ENCODE peak calls at places on chromosomes 16 and 17, in eight cellular contexts. D is PC-3; V is hepatocyte; B is CD4-positive, CD25-positive, alpha-beta regulatory T cell; X is esophagus squamous epithelium; K is IMR-90; S is CD8-positive, alpha-beta memory T cell; O is tibial artery. G is an unnamed sample.

GRCh38 chr16:2986623-2987188 is 6.5 kb upstream of the PKMYT1 start:
- DNase-seq in D (no peak), V (no peak), B (no peak), X (no peak), K (no peak), S (no peak), O (no peak), G (no peak)

GRCh38 chr16:10514369-10515055 is 65.9 kb downstream of the EMP2 start:
- DNase-seq in D (peak; percentile 69), V (peak; percentile 76), B (peak; percentile 26), X (no peak), K (peak; percentile 70), S (peak; percentile 35), O (peak; percentile 38), G (peak; percentile 85)

GRCh38 chr16:7440886-7441400 is 108.3 kb downstream of the RBFOX1 start:
- DNase-seq in D (no peak), V (no peak), B (no peak), X (no peak), K (no peak), S (no peak), O (no peak), G (no peak)

GRCh38 chr16:66585477-66586239 is 6.4 kb downstream of the CMTM2 start:
- DNase-seq in D (no peak), V (no peak), B (no peak), X (no peak), K (no peak), S (no peak), O (no peak), G (no peak)

GRCh38 chr17:40317345-40317873 is 8.4 kb downstream of the RARA start:
- DNase-seq in D (peak; percentile 61), V (peak; percentile 74), B (peak; percentile 44), X (no peak), K (peak; percentile 70), S (peak; percentile 45), O (no peak), G (peak; percentile 82)

GRCh38 chr16:12271006-12271405 is 294.5 kb downstream of the SNX29 start:
- DNase-seq in D (peak; percentile 56), V (peak; percentile 18), B (no peak), X (no peak), K (peak; percentile 32), S (no peak), O (no peak), G (peak; percentile 47)

GRCh38 chr17:49928826-49929475 is 40.0 kb upstream of the DLX4 start:
- DNase-seq in D (peak; percentile 54), V (no peak), B (no peak), X (no peak), K (peak; percentile 17), S (no peak), O (no peak), G (no peak)

GRCh38 chr16:77833906-77834599 is 45.7 kb downstream of the VAT1L start:
- DNase-seq in D (no peak), V (no peak), B (no peak), X (no peak), K (peak; percentile 89), S (no peak), O (no peak), G (no peak)

GRCh38 chr17:55067697-55068439 is 99.3 kb downstream of the STXBP4 start:
- DNase-seq in D (peak; percentile 48), V (no peak), B (no peak), X (no peak), K (peak; percentile 50), S (no peak), O (no peak), G (no peak)

GRCh38 chr16:67399218-67399733 is 6.0 kb upstream of the TPPP3 start:
- DNase-seq in D (peak; percentile 17), V (peak; percentile 72), B (no peak), X (no peak), K (no peak), S (peak; percentile 20), O (no peak), G (peak; percentile 87)

GRCh38 chr16:50244504-50245416 is 21.6 kb upstream of the ADCY7 start:
- DNase-seq in D (peak; percentile 59), V (no peak), B (no peak), X (no peak), K (no peak), S (no peak), O (no peak), G (peak; percentile 31)
- H3K4me3 ChIP-seq in D (peak overlapping the region; percentile 84), V (peak overlapping the region; percentile 37), B (peak overlapping the region; percentile 2), X (peak overlapping the region; percentile 83), K (no peak overlapping the region), S (peak overlapping the region; percentile 47), O (peak overlapping the region; percentile 76), G (no peak overlapping the region)

GRCh38 chr16:21952040-21952792 is 945 bp upstream of the UQCRC2 start:
- DNase-seq in D (peak; percentile 62), V (peak; percentile 89), B (peak; percentile 75), X (no peak), K (peak; percentile 61), S (peak; percentile 73), O (peak; percentile 49), G (peak; percentile 91)

GRCh38 chr16:21950782-21951521 is 2.2 kb upstream of the UQCRC2 start:
- DNase-seq in D (peak; percentile 47), V (peak; percentile 20), B (no peak), X (no peak), K (peak; percentile 37), S (no peak), O (no peak), G (peak; percentile 68)

GRCh38 chr16:21952793-21953540 is at the start of gene UQCRC2:
- DNase-seq in D (peak; percentile 86), V (peak; percentile 96), B (peak; percentile 85), X (peak; percentile 37), K (peak; percentile 93), S (peak; percentile 85), O (peak; percentile 87), G (peak; percentile 96)

GRCh38 chr16:21949713-21950260 is 3.4 kb upstream of the UQCRC2 start:
- DNase-seq in D (no peak), V (no peak), B (no peak), X (no peak), K (no peak), S (no peak), O (no peak), G (no peak)

DNA sequence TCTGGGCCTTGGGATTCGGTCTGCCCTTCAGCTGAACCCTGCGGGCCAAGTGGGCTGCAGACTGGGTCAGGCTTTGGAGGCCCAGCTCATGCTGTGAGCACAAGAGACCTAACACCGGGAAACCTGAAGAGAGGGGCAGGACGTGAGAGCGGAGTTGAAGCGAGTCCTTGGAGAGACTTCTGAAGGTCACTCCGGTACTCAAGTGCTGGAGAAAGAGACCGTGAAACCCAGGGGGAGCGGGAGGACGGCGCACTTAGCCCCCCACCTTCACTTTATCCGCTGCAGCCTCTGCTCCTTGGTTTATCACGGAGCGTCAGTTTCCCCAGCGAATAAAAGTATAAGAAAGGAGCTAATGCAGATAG is 361 bp downstream of the UQCRC2 start:
- DNase-seq in D (no peak), V (no peak), B (no peak), X (no peak), K (no peak), S (no peak), O (no peak), G (no peak)
- H3K4me3 ChIP-seq in D (peak overlapping the region; percentile 96), V (peak overlapping the region; percentile 71), B (peak overlapping the region; percentile 98), X (peak overlapping the region; percentile 84), K (peak overlapping the region; percentile 73), S (peak overlapping the region; percentile 99), O (peak overlapping the region; percentile 94), G (peak overlapping the region; percentile 93)

GRCh38 chr17:1182831-1183578 is 3.2 kb upstream of the ABR start:
- DNase-seq in D (no peak), V (no peak), B (no peak), X (no peak), K (no peak), S (no peak), O (no peak), G (peak; percentile 91)

GRCh38 chr17:1180434-1180742 is 607 bp upstream of the ABR start:
- DNase-seq in D (no peak), V (no peak), B (no peak), X (no peak), K (no peak), S (no peak), O (no peak), G (no peak)

GRCh38 chr17:1179635-1180433 is at the start of gene ABR:
- DNase-seq in D (no peak), V (peak; percentile 68), B (peak; percentile 57), X (no peak), K (peak; percentile 26), S (peak; percentile 64), O (no peak), G (peak; percentile 90)

GRCh38 chr17:1180958-1181768 is 1.4 kb upstream of the ABR start:
- DNase-seq in D (no peak), V (no peak), B (no peak), X (no peak), K (no peak), S (no peak), O (no peak), G (peak; percentile 99)

GRCh38 chr17:1181769-1182137 is 2.0 kb upstream of the ABR start:
- DNase-seq in D (peak; percentile 27), V (no peak), B (no peak), X (no peak), K (peak; percentile 86), S (no peak), O (no peak), G (peak; percentile 94)
- H3K4me3 ChIP-seq in D (no peak overlapping the region), V (no peak overlapping the region), B (no peak overlapping the region), X (no peak overlapping the region), K (no peak overlapping the region), S (no peak overlapping the region), O (no peak overlapping the region), G (peak overlapping the region; percentile 69)

GRCh38 chr17:36486204-36487194 is at the start of gene ZNHIT3:
- DNase-seq in D (peak; percentile 86), V (peak; percentile 96), B (peak; percentile 85), X (peak; percentile 44), K (peak; percentile 93), S (peak; percentile 87), O (peak; percentile 94), G (peak; percentile 97)

GRCh38 chr17:36485027-36485426 is 1.5 kb upstream of the ZNHIT3 start:
- DNase-seq in D (no peak), V (peak; percentile 1), B (no peak), X (no peak), K (no peak), S (no peak), O (no peak), G (no peak)

GRCh38 chr17:36481829-36482228 is 4.7 kb upstream of the ZNHIT3 start:
- DNase-seq in D (no peak), V (no peak), B (no peak), X (no peak), K (no peak), S (no peak), O (no peak), G (no peak)

GRCh38 chr17:36485805-36486203 is 677 bp upstream of the ZNHIT3 start:
- DNase-seq in D (no peak), V (no peak), B (no peak), X (no peak), K (no peak), S (no peak), O (no peak), G (peak; percentile 69)

GRCh38 chr17:36482611-36483504 is 3.6 kb upstream of the ZNHIT3 start:
- DNase-seq in D (peak; percentile 73), V (peak; percentile 89), B (peak; percentile 62), X (no peak), K (peak; percentile 71), S (peak; percentile 71), O (peak; percentile 73), G (peak; percentile 90)
- H3K4me3 ChIP-seq in D (peak overlapping the region; percentile 32), V (no peak overlapping the region), B (no peak overlapping the region), X (peak overlapping the region; percentile 69), K (peak overlapping the region; percentile 17), S (peak overlapping the region; percentile 58), O (peak overlapping the region; percentile 50), G (no peak overlapping the region)